ENCODE peak calls at places on chromosome 17, in four cellular contexts. Q is fibroblast of lung, N is fibroblast of villous mesenchyme, V is A549. M is an unnamed sample.

GRCh38 chr17:30788918-30789317 is 35.6 kb downstream of the CRLF3 start:
- DNase-seq in Q (peak; percentile 63), N (no peak), V (no peak), M (no peak)

GRCh38 chr17:15892244-15892643 is 52.7 kb upstream of the ADORA2B start:
- DNase-seq in Q (no peak), N (no peak), V (no peak), M (no peak)

GRCh38 chr17:80443916-80444708 is 29.1 kb downstream of the ENDOV start:
- DNase-seq in Q (no peak), N (no peak), V (no peak), M (no peak)

GRCh38 chr17:77110006-77110374 is 30.8 kb upstream of the SEC14L1 start:
- DNase-seq in Q (peak; percentile 82), N (peak; percentile 46), V (no peak), M (no peak)

GRCh38 chr17:67322039-67322787 is 44.2 kb downstream of the PSMD12 start:
- DNase-seq in Q (no peak), N (no peak), V (no peak), M (no peak)

GRCh38 chr17:81794509-81794908 is 9.4 kb upstream of the GCGR start:
- DNase-seq in Q (no peak), N (peak; percentile 73), V (no peak), M (no peak)

GRCh38 chr17:22203208-22203715 is 510.9 kb downstream of the KCNJ18 start:
- DNase-seq in Q (no peak), N (no peak), V (no peak), M (no peak)

GRCh38 chr17:38996660-38997337 is 29.6 kb upstream of the FBXO47 start:
- DNase-seq in Q (peak; percentile 52), N (peak; percentile 21), V (no peak), M (no peak)

GRCh38 chr17:40854175-40854814 is 12.7 kb downstream of the KRT12 start:
- DNase-seq in Q (peak; percentile 90), N (peak; percentile 96), V (peak; percentile 71), M (no peak)

GRCh38 chr17:65228734-65229390 is 91.7 kb downstream of the RGS9 start:
- DNase-seq in Q (peak; percentile 91), N (peak; percentile 82), V (no peak), M (no peak)

GRCh38 chr17:6492892-6493674 is 48.8 kb downstream of the PIMREG start:
- DNase-seq in Q (no peak), N (no peak), V (no peak), M (no peak)

GRCh38 chr17:74892013-74892841 is 1.2 kb downstream of the FADS6 start:
- DNase-seq in Q (no peak), N (no peak), V (no peak), M (no peak)

GRCh38 chr17:4802228-4802627 is at the start of gene C17orf114:
- DNase-seq in Q (no peak), N (no peak), V (no peak), M (no peak)

GRCh38 chr17:74078363-74078762 is 125.1 kb upstream of the RPL38 start:
- DNase-seq in Q (no peak), N (no peak), V (no peak), M (no peak)

M was measured in 8988T.